ENCODE peak calls at places on chromosomes 11 and 22, in five cellular contexts. I is CD8-positive, alpha-beta memory T cell; X is astrocyte of the spinal cord; G is sigmoid colon; O is ovary. C is an unnamed sample.

GRCh38 chr11:74418509-74418895 is 20.3 kb upstream of the PGM2L1 start:
- DNase-seq in I (no peak), X (peak), G (no peak), O (no peak), C (no peak)

GRCh38 chr11:45332486-45332934 is 46.4 kb upstream of the SYT13 start:
- DNase-seq in I (no peak), X (peak), G (peak), O (peak), C (peak)

GRCh38 chr11:117950320-117950719 is 21.1 kb upstream of the TMPRSS13 start:
- DNase-seq in I (peak), X (no peak), G (no peak), O (no peak), C (peak)

GRCh38 chr22:48234011-48234410 is 1471.6 kb downstream of the TBC1D22A start:
- DNase-seq in I (no peak), X (no peak), G (no peak), O (no peak), C (no peak)

GRCh38 chr11:102139081-102139498 is 28.8 kb downstream of the YAP1 start:
- DNase-seq in I (no peak), X (peak), G (no peak), O (no peak), C (no peak)

GRCh38 chr11:12642040-12642439 is 32.2 kb upstream of the TEAD1 start:
- DNase-seq in I (no peak), X (peak), G (no peak), O (peak), C (no peak)

GRCh38 chr11:37264060-37264459 is 666.0 kb upstream of the RAG2 start:
- DNase-seq in I (no peak), X (no peak), G (no peak), O (no peak), C (no peak)

GRCh38 chr22:50200333-50201190 is at the start of gene SELENOO:
- DNase-seq in I (peak), X (peak), G (peak), O (peak), C (peak)

GRCh38 chr11:132590986-132591385 is 941.3 kb downstream of the OPCML start:
- DNase-seq in I (no peak), X (no peak), G (no peak), O (no peak), C (no peak)

DNA sequence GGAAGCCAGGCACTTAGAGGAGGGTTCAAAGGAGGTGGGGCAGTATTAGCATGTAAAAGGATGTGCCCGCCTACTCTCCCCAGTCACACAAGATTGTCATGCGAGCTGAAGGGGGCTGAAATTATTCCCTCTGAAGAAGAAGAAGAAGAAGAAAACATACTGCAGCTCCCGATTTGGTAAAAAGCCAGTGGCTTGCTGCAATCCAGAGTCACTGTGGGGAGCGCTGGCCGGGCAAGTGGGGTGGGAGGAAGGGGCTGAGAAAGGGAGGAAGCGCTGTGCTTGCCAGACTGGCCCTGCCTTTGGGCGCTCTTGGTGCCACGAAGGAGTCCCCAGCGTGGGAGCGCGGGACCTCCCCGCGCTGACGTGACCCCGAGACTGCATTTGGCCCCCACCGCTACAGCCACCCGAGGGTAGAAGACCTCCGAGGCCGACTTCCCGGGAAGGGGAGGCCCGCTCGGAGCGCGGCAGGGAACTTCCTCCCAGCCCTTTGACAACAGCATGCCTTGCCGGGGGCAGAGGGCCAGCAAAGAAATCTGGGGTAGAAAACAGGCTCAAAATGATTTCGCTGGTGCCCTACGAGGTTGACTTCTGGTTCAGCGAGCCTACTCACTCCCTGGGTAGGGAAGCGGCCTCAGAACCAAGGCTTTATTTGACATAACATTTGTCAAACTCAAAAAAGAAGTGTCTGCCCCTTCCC is 906.3 kb downstream of the DLG2 start:
- DNase-seq in I (no peak), X (peak), G (peak), O (peak), C (no peak)
- H3K4me3 ChIP-seq in I (no peak), X (peak), G (peak), O (peak), C (no peak)

DNA sequence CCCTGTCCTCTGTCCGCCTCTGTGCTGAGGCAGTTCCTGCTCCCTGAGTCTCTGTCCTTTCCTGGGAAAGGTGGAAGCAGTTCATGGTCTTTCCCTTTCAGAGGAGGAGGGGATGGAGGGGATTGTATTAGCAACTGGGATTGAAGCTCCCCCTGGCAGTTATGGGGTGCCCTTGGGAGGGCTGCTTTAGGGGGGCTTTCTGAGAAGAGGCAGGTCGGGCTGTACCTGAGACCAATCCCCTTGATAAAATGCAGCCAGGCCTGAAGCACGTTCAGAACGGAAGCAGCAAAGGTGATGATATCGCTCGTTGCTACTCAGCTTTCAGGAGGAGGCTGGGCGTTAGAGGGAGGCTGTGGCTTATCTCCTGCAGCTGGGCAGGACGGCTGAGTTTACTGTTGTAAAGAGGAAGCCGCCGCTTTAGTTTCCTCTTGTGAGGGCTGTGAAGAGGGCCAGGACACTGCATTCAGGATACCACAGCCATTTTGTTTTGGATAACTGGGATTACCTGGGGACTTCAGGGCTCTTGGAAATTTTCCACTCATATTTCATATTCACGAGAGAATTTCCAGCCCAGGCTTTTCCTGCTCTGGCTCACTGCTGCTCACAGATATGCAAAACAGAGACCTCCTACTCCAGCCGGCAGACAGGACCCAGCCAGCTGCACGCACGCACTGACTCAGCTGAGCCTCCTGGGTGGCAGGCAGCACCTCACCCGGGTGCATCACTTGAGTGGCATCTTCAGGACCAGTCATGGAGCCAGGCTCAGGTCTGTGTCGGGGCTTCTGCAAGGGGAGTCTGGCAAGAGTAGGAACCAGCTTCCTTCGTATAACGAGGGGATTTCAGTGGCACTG is 798 bp downstream of the AMPD3 start:
- DNase-seq in I (peak), X (peak), G (peak), O (peak), C (peak)
- H3K4me3 ChIP-seq in I (peak), X (peak), G (peak), O (peak), C (peak)

DNA sequence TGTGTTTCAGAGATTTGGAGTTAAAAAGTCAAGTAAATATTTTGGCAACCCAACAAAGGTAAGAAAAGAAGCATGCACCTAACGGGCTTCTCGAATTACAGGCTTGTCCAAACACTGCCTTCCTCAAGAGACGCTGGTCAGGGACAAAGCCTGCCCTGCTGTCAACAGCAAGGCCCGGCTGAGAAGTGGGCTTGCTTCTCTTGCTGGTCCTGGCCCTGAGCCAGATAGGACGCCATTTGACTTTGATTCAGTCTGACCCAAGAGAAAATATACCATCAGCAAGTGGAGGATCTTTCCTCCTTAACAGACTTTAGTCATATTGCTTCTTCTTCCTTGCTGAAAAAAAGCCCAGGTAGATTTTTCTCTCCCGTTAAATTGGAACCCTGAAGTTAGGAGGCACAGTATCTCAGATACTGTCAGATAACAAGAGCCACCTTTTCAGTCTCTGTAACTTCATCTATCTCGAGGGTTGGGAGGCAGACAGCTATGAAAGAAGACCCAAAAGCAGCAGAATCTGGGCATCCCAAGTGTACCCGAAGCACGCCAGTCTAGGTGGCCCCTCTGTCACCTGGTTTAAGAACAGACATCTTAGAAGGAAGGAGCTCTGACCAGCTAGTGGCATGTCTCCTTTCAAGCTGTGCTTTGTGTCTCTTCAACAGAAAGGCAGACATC is 57.5 kb downstream of the C22orf31 start:
- DNase-seq in I (no peak), X (no peak), G (no peak), O (no peak), C (no peak)
- H3K4me3 ChIP-seq in I (no peak), X (no peak), G (no peak), O (no peak), C (no peak)

GRCh38 chr11:86194998-86195397 is 49.6 kb upstream of the EED start:
- DNase-seq in I (no peak), X (no peak), G (no peak), O (no peak), C (no peak)

GRCh38 chr11:86191874-86192273 is 52.7 kb upstream of the EED start:
- DNase-seq in I (no peak), X (no peak), G (no peak), O (no peak), C (no peak)

GRCh38 chr11:86192858-86193257 is 51.7 kb upstream of the EED start:
- DNase-seq in I (no peak), X (no peak), G (no peak), O (no peak), C (no peak)

GRCh38 chr11:86196291-86196690 is 48.3 kb upstream of the EED start:
- DNase-seq in I (no peak), X (no peak), G (no peak), O (no peak), C (no peak)

DNA sequence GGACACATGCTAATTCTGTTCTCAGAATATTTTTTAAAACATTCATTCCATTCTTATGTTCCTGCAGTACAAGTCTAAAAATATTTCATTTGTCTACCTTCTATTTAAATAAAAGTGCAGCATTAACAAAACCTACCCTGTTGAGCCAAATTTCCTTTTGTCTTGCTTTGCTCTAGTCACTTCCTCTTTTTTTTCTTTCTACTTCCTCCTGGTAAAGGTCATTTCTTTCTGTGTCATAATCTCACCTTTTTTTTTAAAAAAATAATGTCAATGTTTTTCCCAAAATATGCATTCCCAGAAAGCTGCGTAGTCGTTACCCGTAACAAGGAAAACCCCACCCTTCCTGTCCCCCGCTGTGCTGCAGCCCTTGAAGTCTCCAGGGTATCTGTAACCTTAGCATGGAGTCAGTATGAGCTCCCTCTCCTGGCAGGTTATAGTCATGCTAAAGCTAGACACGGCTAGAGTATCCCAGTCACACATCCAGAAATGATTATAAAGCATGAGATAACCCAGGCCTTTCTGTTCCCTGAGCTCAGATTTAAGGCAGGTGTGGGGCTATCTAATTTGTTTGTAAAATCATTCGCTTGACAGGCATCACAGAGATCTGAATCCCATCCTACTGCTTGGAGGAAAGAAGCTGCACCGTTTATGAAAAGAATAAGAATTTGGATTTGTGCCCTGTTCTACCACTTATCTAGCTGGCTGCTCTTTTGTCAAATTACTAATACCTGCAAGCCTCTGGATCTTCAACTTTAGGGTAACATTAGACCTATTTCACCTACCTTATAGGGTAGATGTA is 51.1 kb upstream of the EED start:
- DNase-seq in I (peak), X (peak), G (peak), O (peak), C (peak)
- H3K4me3 ChIP-seq in I (peak), X (no peak), G (peak), O (no peak), C (peak)

GRCh38 chr22:37659066-37659896 is 758 bp downstream of the PDXP start:
- DNase-seq in I (no peak), X (no peak), G (no peak), O (peak), C (no peak)

GRCh38 chr22:37659897-37660708 is 1.6 kb downstream of the PDXP start:
- DNase-seq in I (no peak), X (no peak), G (no peak), O (no peak), C (no peak)

GRCh38 chr22:37660709-37661045 is 2.2 kb downstream of the PDXP start:
- DNase-seq in I (no peak), X (no peak), G (no peak), O (no peak), C (no peak)

GRCh38 chr22:37657590-37658132 is 862 bp upstream of the PDXP start:
- DNase-seq in I (no peak), X (no peak), G (no peak), O (no peak), C (no peak)

GRCh38 chr22:37658133-37659065 is at the start of gene PDXP:
- DNase-seq in I (peak), X (peak), G (peak), O (peak), C (peak)
- H3K4me3 ChIP-seq in I (peak), X (peak), G (peak), O (peak), C (peak)